ENCODE peak calls at places on chromosomes 5 and 9, in ten cellular contexts. S, D, V, T, M, O, J, Y, R and U are unnamed samples. For H3K27me3, the result is how much of the 10 kb centered on the place peaks cover.

GRCh38 chr9:99029083-99029482 is 75.8 kb upstream of the TGFBR1 start:
- DNase-seq in S (no peak), D (no peak), V (no peak), T (no peak), M (no peak), O (no peak), J (no peak), Y (no peak), R (no peak), U (no peak)

GRCh38 chr5:65034782-65035181 is 266.1 kb downstream of the CWC27 start:
- DNase-seq in S (no peak), D (no peak), V (no peak), T (no peak), M (no peak), O (peak), J (no peak), Y (no peak), R (no peak), U (no peak)

GRCh38 chr9:124784503-124784902 is 7.6 kb downstream of the OLFML2A start:
- DNase-seq in S (peak), D (no peak), V (no peak), T (no peak), M (no peak), O (no peak), J (no peak), Y (no peak), R (peak), U (peak)

GRCh38 chr9:98502976-98503325 is 205.8 kb downstream of the GABBR2 start:
- DNase-seq in S (peak), D (no peak), V (no peak), T (no peak), M (no peak), O (peak), J (peak), Y (peak), R (peak), U (no peak)

GRCh38 chr9:75447281-75447680 is 359.0 kb downstream of the OSTF1 start:
- DNase-seq in S (no peak), D (no peak), V (no peak), T (no peak), M (no peak), O (no peak), J (no peak), Y (no peak), R (no peak), U (no peak)

GRCh38 chr9:89872426-89872912 is 267.7 kb downstream of the GADD45G start:
- DNase-seq in S (no peak), D (no peak), V (no peak), T (no peak), M (no peak), O (no peak), J (no peak), Y (no peak), R (no peak), U (no peak)

GRCh38 chr5:173761182-173761521 is 127.0 kb upstream of the CPEB4 start:
- DNase-seq in S (no peak), D (no peak), V (no peak), T (no peak), M (no peak), O (no peak), J (no peak), Y (no peak), R (no peak), U (no peak)

GRCh38 chr5:59917121-59917520 is 23.6 kb upstream of the PDE4D start:
- DNase-seq in S (no peak), D (no peak), V (no peak), T (no peak), M (no peak), O (no peak), J (no peak), Y (no peak), R (no peak), U (no peak)

GRCh38 chr9:99044827-99045226 is 60.1 kb upstream of the TGFBR1 start:
- DNase-seq in S (no peak), D (no peak), V (no peak), T (no peak), M (no peak), O (no peak), J (no peak), Y (peak), R (no peak), U (no peak)

GRCh38 chr5:168162464-168162863 is 129.0 kb upstream of the WWC1 start:
- DNase-seq in S (no peak), D (no peak), V (no peak), T (no peak), M (no peak), O (no peak), J (no peak), Y (no peak), R (no peak), U (no peak)

GRCh38 chr5:143349127-143349526 is 54.4 kb downstream of the NR3C1 start:
- DNase-seq in S (peak), D (no peak), V (no peak), T (no peak), M (no peak), O (no peak), J (no peak), Y (no peak), R (peak), U (no peak)

GRCh38 chr5:1509346-1510085 is 14.2 kb downstream of the LPCAT1 start:
- DNase-seq in S (no peak), D (peak), V (no peak), T (peak), M (no peak), O (peak), J (peak), Y (no peak), R (no peak), U (no peak)

GRCh38 chr5:140671472-140672210 is 1.7 kb downstream of the DND1 start:
- DNase-seq in S (no peak), D (no peak), V (no peak), T (no peak), M (no peak), O (no peak), J (no peak), Y (no peak), R (no peak), U (no peak)

GRCh38 chr5:159033351-159033657 is 66.4 kb downstream of the EBF1 start:
- DNase-seq in S (no peak), D (no peak), V (no peak), T (no peak), M (no peak), O (no peak), J (no peak), Y (no peak), R (no peak), U (no peak)

GRCh38 chr9:16028516-16028915 is 475.7 kb downstream of the CCDC171 start:
- DNase-seq in S (peak), D (no peak), V (no peak), T (no peak), M (no peak), O (no peak), J (no peak), Y (no peak), R (peak), U (no peak)

GRCh38 chr9:83266618-83267543 is 203.9 kb upstream of the RASEF start:
- DNase-seq in S (peak), D (no peak), V (no peak), T (peak), M (no peak), O (peak), J (no peak), Y (peak), R (no peak), U (no peak)

GRCh38 chr9:76109953-76110352 is 219.5 kb downstream of the PCSK5 start:
- DNase-seq in S (peak), D (no peak), V (no peak), T (no peak), M (no peak), O (no peak), J (no peak), Y (peak), R (peak), U (no peak)

GRCh38 chr5:18394154-18394804 is 760.0 kb downstream of the TAF11L14 start:
- DNase-seq in S (peak), D (peak), V (peak), T (peak), M (peak), O (no peak), J (peak), Y (peak), R (peak), U (no peak)

GRCh38 chr9:99720455-99721050 is 101.1 kb upstream of the NR4A3 start:
- DNase-seq in S (peak), D (no peak), V (no peak), T (no peak), M (no peak), O (no peak), J (no peak), Y (peak), R (peak), U (no peak)

GRCh38 chr9:123309611-123310010 is 41.2 kb upstream of the STRBP start:
- DNase-seq in S (peak), D (no peak), V (no peak), T (no peak), M (no peak), O (no peak), J (no peak), Y (no peak), R (no peak), U (no peak)

GRCh38 chr5:59529286-59529685 is 364.2 kb downstream of the PDE4D start:
- DNase-seq in S (no peak), D (no peak), V (no peak), T (no peak), M (no peak), O (no peak), J (no peak), Y (no peak), R (no peak), U (no peak)

GRCh38 chr9:34145165-34145564 is 18.7 kb upstream of the DCAF12 start:
- DNase-seq in S (peak), D (no peak), V (no peak), T (peak), M (no peak), O (no peak), J (no peak), Y (peak), R (no peak), U (no peak)

GRCh38 chr9:91060520-91061343 is 259.1 kb downstream of the SYK start:
- DNase-seq in S (peak), D (no peak), V (no peak), T (no peak), M (peak), O (no peak), J (no peak), Y (peak), R (peak), U (peak)

GRCh38 chr9:87497080-87497603 is 525 bp upstream of the DAPK1 start:
- DNase-seq in S (no peak), D (no peak), V (no peak), T (no peak), M (no peak), O (no peak), J (no peak), Y (no peak), R (no peak), U (no peak)

GRCh38 chr9:92476962-92477361 is 5.3 kb downstream of the ASPN start:
- DNase-seq in S (no peak), D (no peak), V (no peak), T (no peak), M (no peak), O (no peak), J (no peak), Y (no peak), R (no peak), U (no peak)

GRCh38 chr5:112529525-112529924 is 110.4 kb upstream of the EPB41L4A start:
- DNase-seq in S (no peak), D (no peak), V (no peak), T (no peak), M (peak), O (no peak), J (no peak), Y (no peak), R (no peak), U (no peak)

GRCh38 chr5:172541119-172541763 is 86.9 kb upstream of the SH3PXD2B start:
- DNase-seq in S (no peak), D (no peak), V (no peak), T (no peak), M (no peak), O (no peak), J (no peak), Y (no peak), R (no peak), U (no peak)

GRCh38 chr5:148913985-148914421 is 87.6 kb downstream of the ADRB2 start:
- DNase-seq in S (peak), D (no peak), V (no peak), T (no peak), M (no peak), O (no peak), J (no peak), Y (peak), R (peak), U (peak)

GRCh38 chr9:92406506-92406905 is 2.1 kb upstream of the OGN start:
- DNase-seq in S (no peak), D (no peak), V (peak), T (no peak), M (no peak), O (no peak), J (no peak), Y (peak), R (peak), U (no peak)

GRCh38 chr5:161549106-161549505 is 2.6 kb upstream of the GABRB2 start:
- DNase-seq in S (peak), D (no peak), V (no peak), T (no peak), M (no peak), O (no peak), J (no peak), Y (peak), R (no peak), U (no peak)

GRCh38 chr9:4985376-4986266 is 549 bp downstream of the JAK2 start:
- DNase-seq in S (peak), D (no peak), V (peak), T (peak), M (no peak), O (peak), J (peak), Y (peak), R (peak), U (no peak)

GRCh38 chr5:78930742-78931141 is 54.4 kb downstream of the ARSB start:
- DNase-seq in S (peak), D (no peak), V (no peak), T (no peak), M (no peak), O (no peak), J (no peak), Y (peak), R (peak), U (no peak)

GRCh38 chr5:139908749-139909148 is 113.1 kb downstream of the PSD2 start:
- DNase-seq in S (peak), D (no peak), V (no peak), T (peak), M (no peak), O (no peak), J (no peak), Y (no peak), R (peak), U (no peak)

GRCh38 chr5:98880151-98880550 is 48.7 kb downstream of the CHD1 start:
- DNase-seq in S (no peak), D (no peak), V (no peak), T (no peak), M (no peak), O (no peak), J (no peak), Y (peak), R (no peak), U (no peak)

GRCh38 chr5:10652606-10653005 is 88.7 kb downstream of the ANKRD33B start:
- DNase-seq in S (no peak), D (no peak), V (no peak), T (peak), M (no peak), O (no peak), J (no peak), Y (no peak), R (no peak), U (no peak)

GRCh38 chr5:151912360-151912759 is 12.3 kb downstream of the GLRA1 start:
- DNase-seq in S (no peak), D (no peak), V (no peak), T (no peak), M (no peak), O (no peak), J (no peak), Y (peak), R (no peak), U (no peak)

DNA sequence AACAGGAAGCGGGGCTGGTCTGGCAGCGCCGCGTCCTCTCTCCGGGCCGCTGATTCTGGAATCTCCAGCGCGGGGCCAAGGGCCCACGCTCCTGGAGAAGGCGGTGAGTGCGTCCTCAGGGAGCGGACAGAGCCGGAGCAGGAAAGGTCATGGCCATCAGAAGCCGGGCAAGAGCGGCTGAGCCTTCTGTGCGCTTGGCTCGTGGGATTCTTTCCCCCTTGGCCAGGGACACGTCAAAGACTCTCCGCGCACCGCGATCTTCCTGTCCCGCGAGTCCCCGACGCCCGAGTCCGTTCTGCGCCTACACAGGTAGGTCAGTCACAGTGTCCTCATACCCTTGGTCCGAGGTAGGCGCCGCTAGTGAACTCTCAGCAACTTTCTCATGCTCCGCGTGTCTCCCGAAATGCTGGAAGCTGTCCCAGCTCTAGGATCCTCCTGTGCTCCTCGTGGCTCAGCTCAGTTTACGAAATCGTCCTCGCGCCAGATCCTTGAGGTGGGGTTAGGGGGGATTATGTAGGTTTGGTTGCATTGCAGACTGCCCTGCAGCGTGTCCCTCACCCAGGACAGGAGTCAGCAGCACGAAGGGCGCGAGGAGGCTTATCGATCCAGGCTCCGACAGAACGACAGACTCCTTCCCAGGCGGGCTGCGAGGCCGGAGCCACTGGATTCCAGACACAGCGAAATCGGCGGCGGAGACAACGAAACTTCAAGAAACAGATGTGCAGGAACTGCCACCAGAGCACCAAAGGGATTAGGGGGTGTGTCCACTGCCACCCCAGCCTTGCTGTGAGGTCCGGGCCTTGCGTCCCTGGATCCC is 8.7 kb downstream of the LHX6 start:
- DNase-seq in S (peak), D (no peak), V (no peak), T (no peak), M (no peak), O (no peak), J (no peak), Y (no peak), R (no peak), U (no peak)
- H3K27me3 ChIP-seq in S (half or more), D (half or more), V (under half), T (half or more), M (under half), O (half or more), J (half or more), Y (half or more), R (half or more), U (half or more)

GRCh38 chr5:93221-93980 is 1.4 kb downstream of the PLEKHG4B start:
- DNase-seq in S (no peak), D (no peak), V (no peak), T (no peak), M (no peak), O (no peak), J (no peak), Y (no peak), R (no peak), U (no peak)
- H3K27me3 ChIP-seq in S (half or more), D (half or more), V (under half), T (half or more), M (under half), O (half or more), J (half or more), Y (under half), R (half or more), U (under half)

GRCh38 chr5:33549982-33550567 is 109.3 kb downstream of the TARS1 start:
- DNase-seq in S (no peak), D (no peak), V (no peak), T (no peak), M (no peak), O (no peak), J (no peak), Y (no peak), R (no peak), U (no peak)
- H3K27me3 ChIP-seq in S (under half), D (under half), V (under half), T (under half), M (under half), O (under half), J (under half), Y (under half), R (under half), U (under half)

DNA sequence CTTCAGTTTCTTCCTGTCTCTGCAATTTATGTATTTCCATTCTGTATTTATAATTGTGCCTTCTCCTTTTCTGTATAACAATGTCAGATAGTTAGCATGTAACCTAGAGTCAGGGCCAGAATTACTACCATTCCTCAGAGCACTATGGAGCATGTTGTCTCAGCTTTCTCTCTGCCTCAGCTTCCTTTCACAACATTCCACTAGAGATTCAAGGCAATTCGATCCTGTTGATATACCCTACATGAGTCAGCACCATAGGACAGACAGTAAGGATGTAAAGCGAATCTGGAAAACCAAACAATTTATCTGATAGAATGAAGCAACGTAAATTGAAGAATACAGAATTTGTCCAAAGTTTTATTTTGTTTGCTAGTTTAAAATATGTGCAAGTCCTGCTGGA is 728.3 kb upstream of the SEMA6A start:
- DNase-seq in S (no peak), D (no peak), V (no peak), T (no peak), M (no peak), O (no peak), J (no peak), Y (no peak), R (no peak), U (no peak)
- H3K27me3 ChIP-seq in S (under half), D (under half), V (under half), T (under half), M (under half), O (under half), J (under half), Y (under half), R (under half), U (under half)

GRCh38 chr5:88405783-88406182 is 137.1 kb upstream of the TMEM161B start:
- DNase-seq in S (peak), D (no peak), V (no peak), T (no peak), M (no peak), O (no peak), J (no peak), Y (no peak), R (no peak), U (no peak)
- H3K27me3 ChIP-seq in S (under half), D (under half), V (under half), T (under half), M (under half), O (under half), J (under half), Y (under half), R (under half), U (under half)

DNA sequence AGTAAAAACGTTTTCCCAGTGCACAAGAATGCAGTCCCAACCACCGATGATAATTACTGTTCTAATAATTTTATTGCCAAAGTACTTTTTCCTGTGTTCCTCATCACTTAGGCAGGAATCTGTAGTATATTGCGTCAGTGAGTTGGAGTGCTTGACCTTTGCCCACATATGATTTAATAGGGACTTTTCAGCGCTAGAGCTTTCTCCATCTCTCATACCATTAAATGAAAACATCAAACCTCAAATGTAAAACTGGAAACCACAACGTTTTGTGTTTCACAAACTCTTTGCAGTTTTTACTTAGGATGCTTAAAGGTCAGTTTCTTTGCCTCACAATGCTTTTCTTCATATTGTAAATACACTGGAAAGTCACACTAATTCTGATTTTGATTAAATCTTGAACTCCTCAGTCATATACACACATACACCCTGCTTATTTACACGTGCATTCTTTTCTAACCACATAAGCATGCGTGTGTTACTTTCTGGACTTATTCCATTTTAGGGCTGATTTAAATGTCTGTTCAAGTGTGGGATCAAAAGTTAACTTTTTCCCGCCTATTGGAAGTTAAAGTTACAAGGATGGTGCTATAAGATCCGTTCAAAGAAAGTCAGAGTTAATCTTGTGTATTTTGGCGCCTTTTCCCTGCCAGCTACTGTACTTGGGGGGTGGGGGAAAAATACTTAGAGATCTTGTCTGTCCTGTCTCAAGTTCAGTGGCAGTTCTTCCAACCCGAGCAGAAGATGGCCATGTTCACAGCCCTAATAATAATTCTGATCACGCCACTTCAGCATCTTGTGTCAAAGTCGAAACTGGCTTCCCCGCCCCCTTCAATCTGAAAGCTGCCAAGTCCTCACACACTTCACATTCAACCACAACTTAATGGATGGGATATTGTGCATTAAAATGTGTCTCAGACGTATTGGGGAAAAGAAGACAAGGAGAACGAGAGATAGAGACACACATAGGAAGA is 6.6 kb upstream of the NFIB start:
- DNase-seq in S (peak), D (no peak), V (no peak), T (no peak), M (no peak), O (peak), J (no peak), Y (peak), R (peak), U (peak)
- H3K27me3 ChIP-seq in S (under half), D (under half), V (under half), T (under half), M (under half), O (under half), J (under half), Y (under half), R (under half), U (under half)

GRCh38 chr5:55908804-55909203 is 57.6 kb downstream of the IL31RA start:
- DNase-seq in S (peak), D (no peak), V (no peak), T (no peak), M (no peak), O (no peak), J (no peak), Y (no peak), R (peak), U (no peak)
- H3K27me3 ChIP-seq in S (under half), D (under half), V (under half), T (under half), M (under half), O (under half), J (under half), Y (under half), R (under half), U (under half)